ENCODE peak calls at places on chromosome 12, in seven cellular contexts. A, S, O, Z, Y, K and M are unnamed samples.

GRCh38 chr12:92340441-92341332 is 195.0 kb upstream of the BTG1 start:
- DNase-seq in Z (no peak), O (no peak), Y (peak; percentile 67), S (no peak), K (no peak), A (no peak), M (no peak)

GRCh38 chr12:96136129-96136528 is 58.0 kb upstream of the ELK3 start:
- DNase-seq in A (no peak), K (no peak), Z (no peak), S (no peak), O (peak; percentile 93), Y (peak; percentile 36), M (no peak)

GRCh38 chr12:96986883-96987523 is 79.9 kb downstream of the NEDD1 start:
- DNase-seq in K (no peak), Y (no peak), A (no peak), S (no peak), O (peak; percentile 9), Z (peak; percentile 65), M (peak; percentile 56)

GRCh38 chr12:92696240-92696639 is 6.5 kb upstream of the PLEKHG7 start:
- DNase-seq in A (peak; percentile 59), K (no peak), O (peak; percentile 29), Z (peak; percentile 9), S (no peak), Y (no peak), M (no peak)

GRCh38 chr12:92134638-92135274 is 10.9 kb downstream of the BTG1 start:
- DNase-seq in K (no peak), A (no peak), O (peak; percentile 82), S (no peak), Z (peak; percentile 38), Y (peak; percentile 79), M (no peak)

GRCh38 chr12:30063435-30063945 is 279.7 kb upstream of the TMTC1 start:
- DNase-seq in S (no peak), Y (no peak), O (no peak), A (no peak), Z (no peak), K (no peak), M (no peak)

GRCh38 chr12:19276767-19277166 is 147.2 kb downstream of the PLEKHA5 start:
- DNase-seq in Y (no peak), S (no peak), O (no peak), A (no peak), K (no peak), Z (no peak), M (no peak)

GRCh38 chr12:57823908-57824640 is 5.5 kb upstream of the AVIL start:
- DNase-seq in K (no peak), Y (no peak), O (no peak), A (no peak), S (no peak), Z (no peak), M (no peak)

GRCh38 chr12:46752396-46752795 is 73.4 kb downstream of the SLC38A4 start:
- DNase-seq in S (no peak), Z (peak; percentile 28), Y (peak; percentile 60), K (no peak), O (no peak), A (no peak), M (no peak)

GRCh38 chr12:131709226-131709625 is 1.7 kb upstream of the SFSWAP start:
- DNase-seq in S (no peak), K (no peak), A (no peak), Z (no peak), O (no peak), Y (no peak), M (no peak)

GRCh38 chr12:69129014-69129413 is 110.4 kb upstream of the CPSF6 start:
- DNase-seq in A (no peak), K (no peak), Y (no peak), S (no peak), Z (no peak), O (no peak), M (no peak)

GRCh38 chr12:92185052-92185451 is 39.4 kb upstream of the BTG1 start:
- DNase-seq in Y (no peak), O (no peak), A (no peak), S (no peak), K (peak; percentile 70), Z (no peak), M (no peak)

GRCh38 chr12:56688846-56689113 is 696 bp upstream of the PTGES3 start:
- DNase-seq in Y (peak; percentile 34), O (no peak), Z (no peak), A (no peak), S (no peak), K (no peak), M (no peak)

GRCh38 chr12:22234561-22234960 is 99.9 kb downstream of the ST8SIA1 start:
- DNase-seq in K (no peak), Z (no peak), A (no peak), Y (no peak), O (peak; percentile 87), S (no peak), M (no peak)

GRCh38 chr12:124524231-124524925 is 43.0 kb downstream of the NCOR2 start:
- DNase-seq in S (no peak), A (no peak), Z (no peak), O (peak; percentile 90), Y (peak; percentile 82), K (no peak), M (no peak)

GRCh38 chr12:109567296-109567695 is 6.0 kb downstream of the MMAB start:
- DNase-seq in A (no peak), Y (no peak), K (no peak), Z (no peak), O (no peak), S (no peak), M (no peak)

GRCh38 chr12:115867854-115868253 is 409.6 kb downstream of the MED13L start:
- DNase-seq in A (no peak), S (no peak), K (no peak), O (no peak), Z (no peak), Y (no peak), M (no peak)

GRCh38 chr12:10454531-10454930 is 1.4 kb upstream of the KLRC1 start:
- DNase-seq in K (no peak), Y (peak; percentile 1), O (no peak), S (no peak), Z (no peak), A (no peak), M (no peak)

GRCh38 chr12:46292754-46293402 is 24.0 kb upstream of the SLC38A1 start:
- DNase-seq in Y (peak; percentile 7), S (no peak), O (no peak), Z (no peak), K (no peak), A (no peak), M (no peak)

GRCh38 chr12:122457627-122458026 is 35.2 kb upstream of the CLIP1 start:
- DNase-seq in A (no peak), K (no peak), O (no peak), Y (no peak), Z (no peak), S (no peak), M (no peak)

DNA sequence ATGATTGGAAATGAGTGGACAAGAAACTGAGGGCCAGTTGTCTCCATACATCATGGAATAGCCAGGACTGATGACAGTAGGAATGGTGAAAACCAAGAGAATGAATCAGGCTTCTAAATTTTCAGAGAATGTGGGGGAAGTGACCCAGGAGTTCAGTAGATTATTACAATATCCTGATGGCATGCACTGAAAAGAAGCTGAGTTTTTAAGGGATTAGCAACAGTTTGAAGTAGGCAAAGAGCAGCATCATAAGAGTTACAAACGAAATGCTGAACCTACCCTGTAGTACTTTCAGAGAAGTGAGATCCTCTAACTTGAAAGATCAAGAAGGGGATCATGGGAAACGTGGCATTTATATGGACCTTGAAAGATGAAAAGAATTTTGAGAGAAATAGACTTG is 13.2 kb downstream of the SLC2A14 start:
- DNase-seq in Z (no peak), A (no peak), S (no peak), O (peak; percentile 91), K (no peak), Y (no peak), M (no peak)
- H3K4me3 ChIP-seq in Z (no peak overlapping the region), A (no peak overlapping the region), S (no peak overlapping the region), O (no peak overlapping the region), K (no peak overlapping the region), Y (no peak overlapping the region), M (no peak overlapping the region)

DNA sequence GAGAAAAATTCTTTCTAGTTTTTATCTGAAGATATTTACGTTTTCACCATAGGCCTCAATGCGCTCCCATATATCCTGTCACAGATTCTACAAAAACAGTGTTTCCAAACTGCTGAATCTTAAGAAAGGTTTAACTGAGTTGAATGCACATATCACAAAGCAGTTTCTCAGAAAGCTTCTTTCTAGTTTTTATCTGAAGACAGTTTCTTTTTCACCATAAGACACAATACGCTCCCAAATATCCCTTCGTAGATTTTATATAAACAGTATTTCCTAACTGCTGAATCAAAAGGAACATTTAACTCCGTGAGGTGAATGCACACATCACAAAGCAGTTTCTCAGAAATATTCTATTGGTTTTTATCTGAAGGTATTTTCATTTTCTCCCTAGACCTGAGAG is 385.5 kb downstream of the ALG10 start:
- DNase-seq in Y (no peak), A (no peak), S (no peak), K (no peak), O (no peak), Z (no peak), M (no peak)
- H3K9me3 ChIP-seq in Y (peaks cover 40% of the 10 kb centered on the region), A (no peaks in the 10 kb centered on the region), S (peaks cover 9% of the 10 kb centered on the region), K (no peaks in the 10 kb centered on the region), O (no peaks in the 10 kb centered on the region), Z (peaks cover 74% of the 10 kb centered on the region), M (peaks cover 6% of the 10 kb centered on the region)

DNA sequence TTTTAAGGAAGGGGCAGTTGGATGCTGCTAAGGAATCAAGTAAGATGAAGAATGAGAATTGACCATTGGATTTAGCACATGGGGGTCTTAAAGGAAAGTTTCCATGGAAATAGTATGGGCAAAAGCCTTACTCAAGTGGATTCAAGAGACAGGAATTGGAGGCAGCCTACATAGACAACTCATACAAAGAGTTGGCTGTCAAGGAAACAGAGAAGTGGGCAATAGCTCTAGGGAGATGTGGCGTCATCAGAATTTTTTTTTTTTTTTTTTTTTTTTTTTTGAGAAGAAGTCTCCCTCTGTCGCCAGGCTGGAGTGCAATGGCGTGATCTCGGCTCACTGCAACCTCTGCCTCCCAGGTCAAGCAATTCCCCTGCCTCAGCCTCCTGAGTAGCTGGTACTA is 11.5 kb upstream of the DDX47 start:
- DNase-seq in Z (no peak), S (no peak), K (no peak), O (no peak), A (no peak), Y (no peak), M (no peak)
- H3K4me1 ChIP-seq in Z (peaks cover 3% of the 10 kb centered on the region), S (peaks cover 8% of the 10 kb centered on the region), K (no peaks in the 10 kb centered on the region), O (peaks cover 11% of the 10 kb centered on the region), A (no peaks in the 10 kb centered on the region), Y (peaks cover 34% of the 10 kb centered on the region), M (no peaks in the 10 kb centered on the region)

GRCh38 chr12:2841056-2841455 is 6.2 kb upstream of the NRIP2 start:
- DNase-seq in Y (no peak), S (no peak), Z (no peak), K (no peak), A (no peak), O (peak; percentile 20), M (no peak)
- H3K4me3 ChIP-seq in Y (no peak overlapping the region), S (no peak overlapping the region), Z (no peak overlapping the region), K (no peak overlapping the region), A (no peak overlapping the region), O (no peak overlapping the region), M (no peak overlapping the region)